ENCODE peak calls at places on chromosomes 11 and 22, in seven cellular contexts. O is A673, I is adrenal gland, R is IMR-90, C is brain microvascular endothelial cell, E is A549, G is left ventricle myocardium inferior. L is an unnamed sample.

GRCh38 chr22:39596601-39597000 is 26.0 kb downstream of the CACNA1I start:
- DNase-seq in O (no peak), I (no peak), R (no peak), C (no peak), E (no peak), G (no peak), L (no peak)

GRCh38 chr11:37124384-37124783 is 526.3 kb upstream of the RAG2 start:
- DNase-seq in O (no peak), I (no peak), R (no peak), C (no peak), E (no peak), G (no peak), L (no peak)

GRCh38 chr11:122998727-122999370 is 17.2 kb upstream of the BSX start:
- DNase-seq in O (no peak), I (no peak), R (no peak), C (no peak), E (no peak), G (no peak), L (no peak)

GRCh38 chr22:39528681-39529486 is 3.7 kb downstream of the RPS19BP1 start:
- DNase-seq in O (peak), I (peak), R (peak), C (peak), E (peak), G (peak), L (peak)

GRCh38 chr11:783581-784015 is 6.3 kb downstream of the CEND1 start:
- DNase-seq in O (peak), I (peak), R (peak), C (peak), E (no peak), G (peak), L (peak)

GRCh38 chr11:93743316-93743715 is 1.8 kb downstream of the C11orf54 start:
- DNase-seq in O (no peak), I (no peak), R (no peak), C (no peak), E (no peak), G (no peak), L (no peak)

GRCh38 chr22:21650823-21651520 is 8.9 kb downstream of the SDF2L1 start:
- DNase-seq in O (no peak), I (no peak), R (no peak), C (no peak), E (no peak), G (no peak), L (no peak)

GRCh38 chr11:102244681-102245409 is 72.4 kb upstream of the BIRC3 start:
- DNase-seq in O (no peak), I (no peak), R (peak), C (peak), E (peak), G (no peak), L (peak)

GRCh38 chr11:995752-996420 is 40.6 kb downstream of the MUC6 start:
- DNase-seq in O (no peak), I (peak), R (no peak), C (no peak), E (no peak), G (no peak), L (peak)

GRCh38 chr11:18313985-18314763 is 7.8 kb downstream of the HPS5 start:
- DNase-seq in O (no peak), I (peak), R (peak), C (peak), E (no peak), G (no peak), L (peak)

GRCh38 chr22:27614291-27615007 is 187.1 kb downstream of the MN1 start:
- DNase-seq in O (no peak), I (no peak), R (no peak), C (no peak), E (no peak), G (no peak), L (no peak)

GRCh38 chr11:95372097-95372656 is 141.2 kb upstream of the SESN3 start:
- DNase-seq in O (no peak), I (no peak), R (no peak), C (no peak), E (no peak), G (no peak), L (no peak)

GRCh38 chr11:14015711-14016110 is 53.2 kb downstream of the SPON1 start:
- DNase-seq in O (no peak), I (peak), R (peak), C (peak), E (peak), G (no peak), L (peak)

GRCh38 chr22:20565079-20565734 is 57.8 kb downstream of the MED15 start:
- DNase-seq in O (no peak), I (no peak), R (peak), C (no peak), E (no peak), G (no peak), L (peak)

GRCh38 chr22:36160499-36160942 is at the start of gene APOL3:
- DNase-seq in O (no peak), I (peak), R (peak), C (peak), E (no peak), G (peak), L (peak)

GRCh38 chr22:28019881-28020861 is 101.1 kb upstream of the PITPNB start:
- DNase-seq in O (peak), I (peak), R (peak), C (peak), E (peak), G (peak), L (peak)

GRCh38 chr11:12179521-12179920 is 69.1 kb downstream of the MICAL2 start:
- DNase-seq in O (no peak), I (no peak), R (no peak), C (no peak), E (no peak), G (no peak), L (no peak)

GRCh38 chr11:47913569-47914244 is 65.6 kb upstream of the NUP160 start:
- DNase-seq in O (peak), I (peak), R (no peak), C (no peak), E (no peak), G (no peak), L (no peak)

GRCh38 chr11:61293869-61294716 is 1.0 kb downstream of the VWCE start:
- DNase-seq in O (peak), I (peak), R (peak), C (peak), E (peak), G (peak), L (peak)

DNA sequence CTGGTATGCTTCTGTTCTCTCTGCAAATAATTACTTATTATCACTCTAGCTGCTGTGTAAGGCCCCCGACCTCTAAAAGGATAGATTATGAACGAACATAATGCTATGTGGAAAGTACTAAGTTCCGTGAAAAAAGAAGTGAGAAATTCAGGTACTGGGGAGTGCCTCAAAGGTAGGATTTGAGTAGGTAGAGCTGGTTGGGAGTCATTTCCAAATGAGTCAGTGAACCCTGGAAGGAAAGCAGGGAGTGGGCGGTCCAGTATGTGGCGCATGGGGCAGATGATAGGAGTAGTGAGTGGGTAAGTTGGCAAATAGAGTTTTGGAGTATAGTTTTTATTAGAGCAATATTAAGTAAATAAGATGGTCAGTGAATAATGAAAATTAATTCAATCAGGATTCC is 2.4 kb downstream of the ZC3H12C start:
- DNase-seq in O (peak), I (no peak), R (no peak), C (peak), E (no peak), G (no peak), L (peak)
- TF ChIP-seq CTCF in O (no peak), I (no peak), R (no peak), C (no peak), E (no peak), G (no peak), L (no peak)

GRCh38 chr11:45269678-45270077 is 16.5 kb downstream of the SYT13 start:
- DNase-seq in O (no peak), I (no peak), R (no peak), C (no peak), E (no peak), G (no peak), L (no peak)

GRCh38 chr11:45265963-45266692 is 20.0 kb downstream of the SYT13 start:
- DNase-seq in O (no peak), I (no peak), R (no peak), C (no peak), E (no peak), G (no peak), L (no peak)

GRCh38 chr11:45267660-45268340 is 18.3 kb downstream of the SYT13 start:
- DNase-seq in O (no peak), I (no peak), R (no peak), C (no peak), E (no peak), G (no peak), L (no peak)

GRCh38 chr11:45264839-45265515 is 21.2 kb downstream of the SYT13 start:
- DNase-seq in O (peak), I (no peak), R (peak), C (peak), E (peak), G (no peak), L (peak)

GRCh38 chr11:45266693-45267451 is 19.3 kb downstream of the SYT13 start:
- DNase-seq in O (peak), I (no peak), R (no peak), C (no peak), E (no peak), G (no peak), L (no peak)
- TF ChIP-seq CTCF in O (peak), I (no peak), R (peak), C (peak), E (peak), G (peak), L (peak)

DNA sequence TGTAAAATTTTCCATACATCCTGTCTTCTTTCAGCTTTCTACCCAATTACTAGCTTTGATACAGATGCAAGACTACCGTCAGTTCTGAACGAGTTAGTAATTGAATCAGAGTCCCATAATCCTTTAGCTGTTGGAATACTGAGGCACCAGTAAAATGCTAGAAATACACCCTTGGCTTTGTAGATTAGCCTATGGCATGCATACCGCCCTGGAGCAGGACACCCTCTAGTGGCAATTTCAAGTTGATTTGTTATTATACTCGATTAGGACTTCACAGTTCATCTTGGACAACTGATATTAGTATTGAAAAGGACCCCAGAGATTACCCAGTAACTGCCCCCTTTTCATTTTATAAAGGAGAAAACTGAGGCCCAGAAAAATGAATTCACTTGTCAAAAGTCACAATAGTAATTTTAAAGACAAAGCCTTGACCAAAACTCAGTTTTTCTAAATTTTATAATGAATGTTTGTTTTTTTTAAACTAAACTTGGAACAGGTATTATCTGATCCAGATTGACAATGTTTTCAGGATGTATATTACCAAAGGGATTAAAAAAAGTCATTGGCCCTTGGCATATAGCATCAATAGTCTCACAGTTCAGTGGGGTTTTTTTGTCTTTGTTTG is 72.6 kb downstream of the HIPK3 start:
- DNase-seq in O (peak), I (peak), R (peak), C (peak), E (peak), G (no peak), L (peak)
- TF ChIP-seq CTCF in O (peak), I (peak), R (peak), C (peak), E (peak), G (peak), L (peak)

GRCh38 chr11:84804026-84804425 is 823.1 kb downstream of the DLG2 start:
- DNase-seq in O (no peak), I (no peak), R (no peak), C (no peak), E (no peak), G (no peak), L (no peak)

GRCh38 chr11:84806354-84806753 is 820.8 kb downstream of the DLG2 start:
- DNase-seq in O (no peak), I (no peak), R (no peak), C (no peak), E (no peak), G (no peak), L (no peak)

GRCh38 chr11:84795698-84796097 is 831.4 kb downstream of the DLG2 start:
- DNase-seq in O (no peak), I (no peak), R (no peak), C (no peak), E (no peak), G (no peak), L (no peak)

GRCh38 chr11:84794663-84795443 is 832.3 kb downstream of the DLG2 start:
- DNase-seq in O (no peak), I (no peak), R (no peak), C (no peak), E (no peak), G (no peak), L (no peak)

DNA sequence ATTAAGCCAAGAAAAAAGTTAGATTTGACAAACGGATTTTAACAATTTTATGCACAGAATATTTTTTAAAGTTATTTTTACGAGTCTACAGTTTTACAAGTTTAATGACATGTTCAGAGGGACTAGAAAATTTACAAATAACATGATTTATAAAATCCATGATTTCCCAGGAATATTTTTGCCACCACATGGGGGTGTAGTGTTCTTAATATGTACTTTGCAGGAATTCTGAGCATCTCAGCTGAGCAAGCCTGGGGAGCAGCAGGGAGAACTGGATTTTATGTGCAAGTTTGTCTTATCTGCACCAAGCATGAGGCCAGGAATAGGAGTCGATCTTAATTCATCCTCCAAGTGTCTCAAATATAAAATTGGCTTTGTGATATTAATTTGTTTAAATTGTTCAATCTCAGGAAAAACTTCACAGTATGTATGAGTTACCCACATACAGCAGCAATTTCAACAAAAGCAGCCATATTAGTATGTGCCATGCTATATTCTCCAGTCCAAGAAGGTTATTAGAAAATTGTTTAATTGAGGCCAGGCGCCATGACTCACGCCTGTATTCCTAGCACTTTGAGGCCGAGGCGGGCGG is 826.3 kb downstream of the DLG2 start:
- DNase-seq in O (peak), I (no peak), R (peak), C (peak), E (peak), G (no peak), L (peak)
- TF ChIP-seq CTCF in O (peak), I (peak), R (peak), C (peak), E (peak), G (no peak), L (peak)

DNA sequence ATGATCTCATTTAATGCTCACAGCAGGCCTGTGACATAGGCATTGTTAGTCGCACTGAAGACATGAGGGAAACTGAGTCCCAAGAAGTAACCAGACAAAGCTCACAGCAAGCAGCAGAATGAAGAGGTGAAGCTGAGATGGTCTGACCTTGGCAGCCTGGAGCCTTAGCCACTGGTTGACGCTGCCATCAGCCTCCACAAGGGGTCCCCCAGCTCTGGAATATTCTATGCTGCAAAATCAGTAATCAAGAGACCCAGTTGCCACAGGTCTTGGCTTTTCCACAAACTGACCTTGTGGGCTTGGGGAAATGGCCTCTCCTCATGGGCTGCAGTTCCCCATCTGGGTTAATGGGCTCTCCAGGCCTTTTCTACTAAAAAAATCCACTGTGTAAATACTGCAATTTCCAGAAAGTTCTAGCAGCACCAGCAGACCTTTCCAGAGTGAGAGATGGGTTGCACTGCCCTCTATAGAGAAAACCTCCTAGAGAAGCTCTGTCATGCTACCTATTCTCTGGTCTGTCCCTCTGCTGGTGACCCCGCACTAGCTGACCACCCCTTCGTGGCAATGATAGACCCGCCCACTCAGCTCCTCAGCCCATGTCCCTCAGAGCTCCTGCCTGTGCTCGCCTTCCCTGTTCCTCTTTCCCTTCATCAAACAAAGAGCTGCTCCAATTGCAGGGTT is 22.6 kb upstream of the ISX start:
- DNase-seq in O (no peak), I (no peak), R (no peak), C (no peak), E (no peak), G (no peak), L (no peak)
- TF ChIP-seq CTCF in O (no peak), I (no peak), R (no peak), C (peak), E (no peak), G (no peak), L (peak)

GRCh38 chr11:76564400-76564799 is 106.1 kb downstream of the LRRC32 start:
- DNase-seq in O (no peak), I (no peak), R (no peak), C (no peak), E (no peak), G (no peak), L (no peak)
- TF ChIP-seq CTCF in O (no peak), I (no peak), R (no peak), C (no peak), E (no peak), G (peak), L (peak)

GRCh38 chr11:68038226-68038717 is 553 bp upstream of the TCIRG1 start:
- DNase-seq in O (no peak), I (peak), R (no peak), C (no peak), E (no peak), G (no peak), L (no peak)

GRCh38 chr11:68040121-68040956 is 1.5 kb downstream of the TCIRG1 start:
- DNase-seq in O (peak), I (peak), R (peak), C (peak), E (peak), G (peak), L (peak)

GRCh38 chr11:68037481-68038225 is 1.2 kb upstream of the TCIRG1 start:
- DNase-seq in O (no peak), I (peak), R (no peak), C (no peak), E (no peak), G (no peak), L (no peak)

GRCh38 chr11:68039526-68040086 is 781 bp downstream of the TCIRG1 start:
- DNase-seq in O (no peak), I (no peak), R (no peak), C (no peak), E (no peak), G (no peak), L (no peak)

GRCh38 chr11:68038718-68039525 is at the start of gene TCIRG1:
- DNase-seq in O (peak), I (peak), R (peak), C (peak), E (peak), G (peak), L (peak)
- TF ChIP-seq CTCF in O (no peak), I (peak), R (no peak), C (no peak), E (no peak), G (peak), L (no peak)